ENCODE peak calls at places on chromosomes 6 and 20, in seven cellular contexts. H, R, P, B, F, X and O are unnamed samples.

GRCh38 chr20:48826883-48827771 is 672 bp downstream of the PREX1 start:
- DNase-seq in H (no peak), R (peak), P (no peak), B (peak), F (no peak), X (no peak), O (no peak)

GRCh38 chr20:38383147-38383546 is 36.9 kb downstream of the LBP start:
- DNase-seq in H (no peak), R (no peak), P (no peak), B (no peak), F (no peak), X (no peak), O (no peak)

GRCh38 chr20:3854462-3854870 is 7.8 kb downstream of the MAVS start:
- DNase-seq in H (no peak), R (no peak), P (no peak), B (no peak), F (no peak), X (no peak), O (no peak)

GRCh38 chr20:37728635-37728983 is 34.8 kb downstream of the CTNNBL1 start:
- DNase-seq in H (no peak), R (no peak), P (no peak), B (no peak), F (no peak), X (no peak), O (no peak)

GRCh38 chr6:117555262-117555849 is 47.0 kb downstream of the GOPC start:
- DNase-seq in H (no peak), R (no peak), P (no peak), B (no peak), F (no peak), X (no peak), O (no peak)

GRCh38 chr6:124868476-124868875 is 93.8 kb upstream of the RNF217 start:
- DNase-seq in H (no peak), R (no peak), P (no peak), B (no peak), F (no peak), X (no peak), O (no peak)

GRCh38 chr6:39055661-39056060 is 7.1 kb downstream of the GLP1R start:
- DNase-seq in H (peak), R (no peak), P (no peak), B (no peak), F (no peak), X (no peak), O (peak)

GRCh38 chr6:12605888-12606345 is 110.7 kb upstream of the PHACTR1 start:
- DNase-seq in H (no peak), R (peak), P (peak), B (peak), F (no peak), X (peak), O (peak)

GRCh38 chr20:2559641-2560040 is 23.3 kb downstream of the TMC2 start:
- DNase-seq in H (no peak), R (no peak), P (no peak), B (no peak), F (no peak), X (no peak), O (no peak)

GRCh38 chr6:166007349-166008263 is 160.0 kb downstream of the TBXT start:
- DNase-seq in H (peak), R (peak), P (peak), B (no peak), F (peak), X (peak), O (no peak)

GRCh38 chr6:81683928-81684327 is 68.6 kb downstream of the TENT5A start:
- DNase-seq in H (no peak), R (peak), P (no peak), B (no peak), F (no peak), X (no peak), O (no peak)

GRCh38 chr6:25942561-25943147 is 12.2 kb upstream of the SLC17A2 start:
- DNase-seq in H (no peak), R (peak), P (peak), B (no peak), F (no peak), X (no peak), O (no peak)

GRCh38 chr20:21411725-21412124 is 14.4 kb upstream of the NKX2-4 start:
- DNase-seq in H (no peak), R (no peak), P (no peak), B (no peak), F (no peak), X (no peak), O (no peak)

GRCh38 chr20:3677733-3678132 is 4.1 kb downstream of the ADAM33 start:
- DNase-seq in H (no peak), R (no peak), P (no peak), B (no peak), F (peak), X (peak), O (no peak)

GRCh38 chr6:116016846-116017545 is 43.7 kb downstream of the FRK start:
- DNase-seq in H (no peak), R (no peak), P (no peak), B (no peak), F (no peak), X (no peak), O (no peak)

GRCh38 chr6:141598487-141598886 is 534.2 kb upstream of the GJE1 start:
- DNase-seq in H (no peak), R (no peak), P (no peak), B (no peak), F (no peak), X (no peak), O (no peak)

GRCh38 chr6:35771343-35771627 is 5.1 kb upstream of the CLPSL2 start:
- DNase-seq in H (no peak), R (no peak), P (no peak), B (no peak), F (no peak), X (no peak), O (no peak)

GRCh38 chr6:71107935-71108420 is 151.1 kb upstream of the B3GAT2 start:
- DNase-seq in H (no peak), R (peak), P (no peak), B (no peak), F (no peak), X (no peak), O (no peak)

GRCh38 chr6:142943746-142944125 is 1.2 kb downstream of the HIVEP2 start:
- DNase-seq in H (peak), R (peak), P (peak), B (no peak), F (no peak), X (peak), O (no peak)

GRCh38 chr20:61966492-61967244 is 99.0 kb downstream of the TAF4 start:
- DNase-seq in H (no peak), R (no peak), P (no peak), B (no peak), F (no peak), X (peak), O (no peak)

GRCh38 chr6:87197547-87197946 is 42.2 kb downstream of the ZNF292 start:
- DNase-seq in H (no peak), R (no peak), P (no peak), B (no peak), F (no peak), X (no peak), O (no peak)

GRCh38 chr6:7042056-7042653 is 65.6 kb upstream of the RREB1 start:
- DNase-seq in H (no peak), R (no peak), P (peak), B (no peak), F (no peak), X (no peak), O (no peak)

GRCh38 chr6:167031082-167031709 is 32.0 kb downstream of the CEP43 start:
- DNase-seq in H (no peak), R (no peak), P (no peak), B (no peak), F (no peak), X (no peak), O (no peak)

GRCh38 chr6:71383891-71384489 is 95.4 kb downstream of the OGFRL1 start:
- DNase-seq in H (no peak), R (peak), P (peak), B (no peak), F (no peak), X (no peak), O (no peak)

DNA sequence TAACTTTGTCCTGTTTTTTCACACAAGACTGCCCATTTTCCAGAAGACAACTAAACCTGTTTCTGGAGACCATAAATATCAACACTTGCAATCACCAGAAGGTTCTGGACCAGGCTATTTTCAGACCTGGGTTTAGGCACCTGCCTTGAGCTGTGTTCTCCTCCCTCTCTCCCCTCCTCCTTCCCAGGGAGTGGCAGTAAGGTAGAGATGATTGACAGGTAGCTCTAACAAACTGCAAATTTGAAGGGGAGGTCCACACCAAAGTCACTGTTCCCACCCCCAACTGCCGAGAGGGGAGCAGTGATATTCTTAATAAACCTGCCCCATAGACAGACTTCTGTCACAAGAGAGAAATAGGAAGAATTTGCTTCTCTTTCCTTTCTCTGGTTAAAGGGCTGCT is 91.2 kb upstream of the BACH2 start:
- DNase-seq in H (no peak), R (no peak), P (no peak), B (no peak), F (no peak), X (no peak), O (no peak)
- TF ChIP-seq CTCF in H (no peak), R (no peak), P (no peak), B (no peak), F (no peak), X (no peak), O (no peak)

GRCh38 chr6:14212020-14212419 is 94.4 kb downstream of the CD83 start:
- DNase-seq in H (no peak), R (no peak), P (no peak), B (no peak), F (no peak), X (no peak), O (no peak)

GRCh38 chr6:14212632-14213031 is 95.1 kb downstream of the CD83 start:
- DNase-seq in H (no peak), R (no peak), P (no peak), B (no peak), F (no peak), X (no peak), O (no peak)

GRCh38 chr6:14210077-14210476 is 92.5 kb downstream of the CD83 start:
- DNase-seq in H (no peak), R (no peak), P (no peak), B (no peak), F (no peak), X (no peak), O (no peak)

GRCh38 chr6:14211596-14211961 is 94.0 kb downstream of the CD83 start:
- DNase-seq in H (peak), R (peak), P (peak), B (no peak), F (peak), X (peak), O (peak)

GRCh38 chr6:14210663-14211595 is 93.4 kb downstream of the CD83 start:
- DNase-seq in H (peak), R (peak), P (peak), B (peak), F (peak), X (peak), O (peak)
- TF ChIP-seq CTCF in H (peak), R (peak), P (peak), B (peak), F (peak), X (peak), O (peak)

GRCh38 chr20:60478533-60478932 is 520.3 kb downstream of the CDH26 start:
- DNase-seq in H (no peak), R (no peak), P (no peak), B (no peak), F (no peak), X (no peak), O (no peak)
- TF ChIP-seq CTCF in H (no peak), R (no peak), P (no peak), B (no peak), F (no peak), X (no peak), O (no peak)

GRCh38 chr6:48476257-48476656 is 365.3 kb upstream of the PTCHD4 start:
- DNase-seq in H (no peak), R (peak), P (peak), B (no peak), F (no peak), X (no peak), O (no peak)
- TF ChIP-seq CTCF in H (no peak), R (peak), P (peak), B (no peak), F (no peak), X (no peak), O (no peak)

GRCh38 chr6:152232494-152233151 is 404.5 kb downstream of the SYNE1 start:
- DNase-seq in H (no peak), R (peak), P (peak), B (no peak), F (no peak), X (no peak), O (no peak)
- TF ChIP-seq CTCF in H (no peak), R (peak), P (peak), B (no peak), F (no peak), X (no peak), O (no peak)

GRCh38 chr6:105318660-105319059 is 84.2 kb downstream of the PREP start:
- DNase-seq in H (no peak), R (no peak), P (no peak), B (no peak), F (no peak), X (no peak), O (no peak)

GRCh38 chr6:105319331-105319730 is 83.6 kb downstream of the PREP start:
- DNase-seq in H (no peak), R (no peak), P (no peak), B (no peak), F (no peak), X (no peak), O (no peak)

GRCh38 chr6:105320766-105321165 is 82.1 kb downstream of the PREP start:
- DNase-seq in H (no peak), R (no peak), P (no peak), B (no peak), F (no peak), X (no peak), O (no peak)

GRCh38 chr6:105321207-105321606 is 81.7 kb downstream of the PREP start:
- DNase-seq in H (no peak), R (no peak), P (no peak), B (no peak), F (no peak), X (no peak), O (no peak)

DNA sequence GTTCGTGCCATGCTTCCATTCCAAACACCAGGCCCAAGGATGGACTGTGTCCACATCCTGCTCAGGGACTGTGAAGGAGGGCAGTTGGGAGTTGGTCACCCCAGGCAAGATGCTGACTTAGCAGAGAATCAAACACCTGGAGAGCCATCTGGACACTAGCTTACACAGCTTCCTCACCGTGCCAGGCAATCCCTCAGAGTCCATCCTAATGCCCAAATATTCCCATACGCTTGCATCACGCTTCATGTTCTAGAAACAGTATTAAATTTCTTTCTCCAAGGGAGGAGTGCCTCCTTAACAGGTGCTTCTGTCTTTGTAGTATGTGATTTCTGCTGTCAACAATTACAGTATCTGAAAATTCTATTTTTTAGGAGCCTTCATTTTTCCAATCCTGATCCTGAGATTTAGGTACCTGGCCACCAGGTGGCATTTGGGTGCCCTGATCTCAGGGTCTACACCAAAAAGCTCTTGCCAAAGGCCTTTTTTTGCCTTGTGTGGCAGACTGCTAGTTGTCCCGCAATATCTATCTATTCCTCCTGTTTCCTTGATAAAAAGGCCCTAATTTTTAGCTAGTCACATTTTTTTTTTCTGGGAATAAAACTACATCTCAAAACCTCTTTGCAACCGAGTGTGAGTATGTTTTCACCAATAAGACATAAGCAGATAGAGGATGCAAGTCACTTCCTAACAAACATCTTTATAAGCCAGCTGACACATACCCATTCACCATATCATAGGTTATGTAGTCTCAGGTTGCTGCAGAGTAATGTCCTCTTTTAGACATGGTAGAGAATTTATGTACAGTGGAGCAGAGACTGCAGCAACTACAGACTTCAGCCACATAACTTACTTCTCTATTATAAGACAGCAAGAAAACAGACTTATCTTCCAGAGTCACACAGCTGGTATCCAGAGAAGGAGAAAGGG is 85.0 kb downstream of the PREP start:
- DNase-seq in H (no peak), R (no peak), P (no peak), B (no peak), F (no peak), X (no peak), O (no peak)
- TF ChIP-seq CTCF in H (no peak), R (peak), P (peak), B (peak), F (peak), X (no peak), O (peak)

GRCh38 chr20:56515657-56516381 is 8.7 kb upstream of the FAM209A start:
- DNase-seq in H (no peak), R (peak), P (no peak), B (no peak), F (no peak), X (no peak), O (no peak)
- TF ChIP-seq CTCF in H (no peak), R (peak), P (peak), B (no peak), F (no peak), X (no peak), O (peak)

GRCh38 chr6:154617175-154617574 is 106.7 kb upstream of the CNKSR3 start:
- DNase-seq in H (no peak), R (no peak), P (no peak), B (no peak), F (no peak), X (no peak), O (no peak)

GRCh38 chr6:154614101-154614500 is 103.6 kb upstream of the CNKSR3 start:
- DNase-seq in H (no peak), R (no peak), P (no peak), B (no peak), F (no peak), X (no peak), O (no peak)

GRCh38 chr6:154614641-154615040 is 104.2 kb upstream of the CNKSR3 start:
- DNase-seq in H (no peak), R (no peak), P (no peak), B (no peak), F (no peak), X (no peak), O (no peak)

GRCh38 chr6:154613137-154613676 is 102.7 kb upstream of the CNKSR3 start:
- DNase-seq in H (no peak), R (peak), P (peak), B (no peak), F (no peak), X (no peak), O (no peak)

GRCh38 chr6:154615483-154616025 is 105.1 kb upstream of the CNKSR3 start:
- DNase-seq in H (peak), R (peak), P (peak), B (peak), F (peak), X (peak), O (no peak)
- TF ChIP-seq CTCF in H (no peak), R (peak), P (no peak), B (no peak), F (no peak), X (no peak), O (no peak)

DNA sequence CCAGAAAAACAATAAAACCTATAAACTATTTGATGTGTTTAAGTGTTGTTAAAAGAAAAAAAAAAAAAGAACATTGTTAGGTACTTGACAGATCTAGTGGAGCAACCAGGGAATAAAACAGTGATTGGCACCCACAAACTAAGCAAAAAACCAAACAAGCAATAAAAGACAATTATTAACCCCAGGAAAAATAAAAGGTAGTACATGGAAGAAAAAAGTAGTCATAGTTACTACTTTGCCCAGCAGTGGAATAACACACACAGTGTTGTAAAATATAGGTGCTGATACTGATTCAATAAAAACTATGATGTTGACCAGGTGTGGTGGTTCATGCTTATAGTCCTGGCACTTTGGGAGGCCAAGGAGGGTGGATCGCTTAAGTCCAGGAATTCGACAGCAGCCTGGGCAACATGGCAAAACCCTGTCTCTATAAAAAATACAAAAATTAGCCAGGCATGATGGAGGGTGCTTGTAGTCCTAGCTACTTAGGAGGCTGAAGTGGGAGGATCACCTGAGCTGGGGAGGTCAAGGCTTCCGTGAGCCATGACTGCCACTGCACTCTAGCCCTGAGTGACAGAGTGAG is 43.9 kb downstream of the PIGU start:
- DNase-seq in H (no peak), R (no peak), P (no peak), B (no peak), F (no peak), X (no peak), O (no peak)
- TF ChIP-seq CTCF in H (no peak), R (no peak), P (no peak), B (no peak), F (no peak), X (no peak), O (no peak)

DNA sequence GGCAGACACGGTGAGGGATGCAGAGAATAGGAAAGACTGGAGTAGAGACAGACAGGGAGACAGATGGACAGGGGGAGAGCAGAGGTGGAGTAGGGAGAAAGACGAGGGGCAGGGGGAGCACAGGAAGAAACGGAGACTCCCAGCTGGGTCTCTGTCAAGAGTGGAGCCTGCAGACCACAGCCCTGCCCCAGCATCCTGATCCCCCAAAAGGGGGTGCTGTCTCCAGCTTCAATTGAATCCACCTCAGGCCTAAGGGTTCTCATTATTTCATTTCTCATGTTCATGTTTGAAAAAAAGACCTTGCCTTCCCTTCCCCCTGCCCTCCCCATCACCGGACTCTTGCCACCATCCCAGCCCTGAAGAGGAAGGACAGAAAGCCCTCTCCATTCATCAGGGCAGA is 98.1 kb downstream of the CDC5L start:
- DNase-seq in H (no peak), R (no peak), P (no peak), B (no peak), F (no peak), X (no peak), O (no peak)
- TF ChIP-seq CTCF in H (no peak), R (no peak), P (no peak), B (no peak), F (no peak), X (no peak), O (no peak)